ENCODE peak calls at places on chromosomes 1 and 21, in four cellular contexts. R, K, O and M are unnamed samples.

GRCh38 chr1:113946668-113947387 is 17.7 kb downstream of the HIPK1 start:
- DNase-seq in O (no peak), R (peak; percentile 68), K (peak; percentile 22), M (no peak)

GRCh38 chr1:204959374-204959773 is 83.6 kb upstream of the CNTN2 start:
- DNase-seq in O (no peak), R (no peak), K (no peak), M (no peak)

GRCh38 chr21:15206514-15206913 is 141.7 kb upstream of the NRIP1 start:
- DNase-seq in O (no peak), R (no peak), K (no peak), M (no peak)

GRCh38 chr1:9475061-9475627 is 64.1 kb upstream of the SLC25A33 start:
- DNase-seq in R (no peak), O (no peak), K (no peak), M (no peak)

GRCh38 chr1:41791667-41792484 is 126.8 kb downstream of the HIVEP3 start:
- DNase-seq in K (no peak), R (no peak), O (no peak), M (no peak)

GRCh38 chr1:89483010-89483756 is 41.4 kb upstream of the LRRC8B start:
- DNase-seq in K (peak; percentile 81), R (peak; percentile 83), O (peak; percentile 3), M (peak; percentile 56)

GRCh38 chr1:34663031-34663430 is 91.8 kb upstream of the GJB5 start:
- DNase-seq in R (no peak), K (no peak), O (no peak), M (no peak)

GRCh38 chr1:90305577-90305976 is 310.7 kb downstream of the ZNF326 start:
- DNase-seq in K (no peak), O (no peak), R (no peak), M (no peak)

GRCh38 chr1:41682845-41683630 is 198.6 kb upstream of the EDN2 start:
- DNase-seq in O (no peak), K (peak; percentile 41), R (no peak), M (no peak)

GRCh38 chr21:45826733-45827692 is 154.6 kb upstream of the COL6A1 start:
- DNase-seq in R (no peak), O (no peak), K (no peak), M (no peak)

GRCh38 chr1:228018961-228019721 is 12.3 kb downstream of the WNT3A start:
- DNase-seq in O (no peak), R (no peak), K (no peak), M (peak; percentile 4)

GRCh38 chr1:235397733-235398132 is 30.5 kb downstream of the TBCE start:
- DNase-seq in O (no peak), K (peak; percentile 94), R (no peak), M (no peak)

DNA sequence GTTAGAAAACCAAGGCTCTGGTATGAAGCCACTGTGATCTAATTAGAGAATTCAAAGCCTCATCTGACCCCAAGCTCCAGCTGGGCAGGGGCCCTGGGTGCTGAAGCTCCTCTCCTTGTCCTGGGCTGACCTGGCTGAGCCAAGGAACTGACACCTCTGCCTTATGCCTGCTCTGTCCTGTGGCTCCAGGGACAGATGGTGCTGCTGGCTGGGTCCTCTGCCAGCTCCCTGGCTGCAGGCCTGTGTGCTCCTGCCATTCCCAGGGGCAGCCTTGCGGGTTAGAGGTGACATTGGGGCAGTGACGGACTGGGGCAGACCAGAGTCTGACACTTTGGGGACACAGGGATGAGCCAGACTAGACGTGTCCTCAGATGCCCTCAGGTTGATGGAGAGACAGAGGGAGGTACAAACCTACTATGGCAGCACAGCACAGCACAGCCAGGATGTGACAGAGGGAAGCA is 11.8 kb downstream of the ACOT11 start:
- DNase-seq in R (no peak), O (no peak), K (no peak), M (no peak)
- H3K23ac ChIP-seq in R (no peak overlapping the region), O (no peak overlapping the region), K (no peak overlapping the region), M (no peak overlapping the region)

GRCh38 chr1:206550446-206550845 is 43.1 kb downstream of the RASSF5 start:
- DNase-seq in O (no peak), K (no peak), R (no peak), M (no peak)
- H3K56ac ChIP-seq in O (no peak overlapping the region), K (no peak overlapping the region), R (no peak overlapping the region), M (no peak overlapping the region)

GRCh38 chr1:28671254-28671780 is 2.7 kb downstream of the GMEB1 start:
- DNase-seq in R (no peak), K (no peak), O (no peak), M (no peak)

GRCh38 chr1:28666806-28667205 is 1.8 kb upstream of the GMEB1 start:
- DNase-seq in K (no peak), R (no peak), O (no peak), M (no peak)

GRCh38 chr1:28668956-28669719 is 554 bp downstream of the GMEB1 start:
- DNase-seq in O (no peak), R (peak; percentile 66), K (peak; percentile 33), M (peak; percentile 56)

GRCh38 chr1:28663871-28664470 is 4.6 kb upstream of the GMEB1 start:
- DNase-seq in O (no peak), K (no peak), R (no peak), M (no peak)

DNA sequence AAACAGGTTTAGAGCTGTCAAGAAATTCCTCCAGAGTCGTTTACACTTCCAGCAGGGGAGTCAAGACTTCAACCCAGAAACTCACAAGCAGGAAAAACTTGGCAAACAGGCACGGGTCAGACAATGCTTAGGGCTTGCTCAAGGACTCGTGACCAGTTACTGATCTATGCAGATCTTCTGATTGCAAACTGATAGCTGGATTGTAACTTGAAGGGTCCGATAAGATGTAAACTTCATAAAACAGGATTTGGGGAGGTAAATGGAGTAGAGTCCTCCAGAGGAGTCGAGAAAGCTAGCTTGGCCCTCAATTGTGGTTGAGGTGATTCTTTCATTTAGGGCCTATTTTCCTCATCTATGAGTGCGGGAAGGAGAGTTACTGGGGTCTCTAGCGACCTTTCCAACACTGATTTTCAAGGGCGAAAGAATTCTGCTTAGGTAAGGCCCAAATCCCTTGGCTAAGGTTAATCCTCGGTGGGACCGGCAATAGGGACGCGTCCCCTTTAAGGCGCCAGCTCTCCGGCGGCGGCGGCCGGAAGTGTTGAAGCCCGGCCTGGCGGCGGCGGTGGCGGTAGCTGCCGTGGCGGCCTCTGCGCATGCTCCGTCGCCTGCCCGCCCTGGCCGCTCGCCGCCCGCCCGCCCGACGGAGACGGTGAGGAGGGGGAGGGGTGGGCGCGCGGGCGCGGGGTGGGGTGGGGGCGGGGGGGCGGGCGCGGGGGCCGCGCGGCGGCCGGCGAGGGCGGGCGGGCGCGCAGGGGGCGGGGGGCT is at the start of gene GMEB1:
- DNase-seq in R (peak; percentile 96), O (no peak), K (peak; percentile 77), M (peak; percentile 87)
- H3K23ac ChIP-seq in R (peak within 1 kb of the TSS; percentile 20), O (no peak within 1 kb of the TSS), K (peak within 1 kb of the TSS; percentile 97), M (no peak within 1 kb of the TSS)

GRCh38 chr1:246787781-246788513 is 63.7 kb downstream of the SCCPDH start:
- DNase-seq in O (no peak), R (no peak), K (no peak), M (no peak)
- H3K56ac ChIP-seq in O (no peak overlapping the region), R (peak overlapping the region; percentile 49), K (no peak overlapping the region), M (no peak overlapping the region)

DNA sequence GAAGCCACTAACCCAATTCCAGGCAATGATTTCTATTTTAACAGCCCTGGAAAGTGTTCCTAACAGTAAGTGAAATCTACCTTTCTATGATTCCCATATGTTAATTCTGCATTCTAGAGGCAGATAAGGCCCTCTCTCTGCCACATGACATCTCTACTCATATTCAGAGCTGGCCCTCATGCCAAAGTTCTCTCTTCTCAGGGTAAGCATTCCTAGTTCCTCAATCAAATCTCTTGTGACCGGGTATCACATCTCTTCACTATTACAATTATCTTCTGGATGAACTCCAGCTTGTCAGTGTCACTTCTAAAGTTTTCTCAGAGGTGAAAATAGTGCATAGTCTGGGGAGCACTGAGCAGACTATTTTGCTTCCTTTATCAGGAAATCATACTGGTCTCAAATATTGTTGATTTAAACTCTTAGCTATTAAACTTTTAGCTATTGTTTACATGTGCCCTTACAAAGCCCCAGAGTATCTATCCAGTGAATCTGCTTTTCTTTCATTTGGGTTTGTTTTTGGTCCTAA is 66.4 kb upstream of the TNFSF18 start:
- DNase-seq in K (no peak), R (no peak), O (no peak), M (no peak)
- H3K23ac ChIP-seq in K (no peak overlapping the region), R (no peak overlapping the region), O (no peak overlapping the region), M (no peak overlapping the region)

GRCh38 chr1:92662048-92662447 is 122.9 kb downstream of the EVI5 start:
- DNase-seq in R (no peak), O (no peak), K (no peak), M (no peak)
- H3K56ac ChIP-seq in R (no peak overlapping the region), O (no peak overlapping the region), K (no peak overlapping the region), M (no peak overlapping the region)